ENCODE peak calls at places on chromosomes 2 and 18, in nine cellular contexts. One of them, this sample, is unnamed. For H3K27me3 and H3K36me3, the result is how much of the 10 kb centered on the place peaks cover.

GRCh38 chr2:124610141-124610540 is 585.1 kb downstream of the CNTNAP5 start:
- DNase-seq in heart left ventricle: no peak
- DNase-seq in upper lobe of right lung: no peak
- DNase-seq in CD4-positive, CD25-positive, alpha-beta regulatory T cell: no peak
- DNase-seq in brain microvascular endothelial cell: no peak
- DNase-seq in aorta: no peak
- DNase-seq in H1: no peak
- DNase-seq in GM23248: no peak
- DNase-seq in A673: no peak
- DNase-seq in this sample: no peak

GRCh38 chr2:104890092-104890393 is 36.1 kb downstream of the POU3F3 start:
- DNase-seq in heart left ventricle: no peak
- DNase-seq in upper lobe of right lung: no peak
- DNase-seq in CD4-positive, CD25-positive, alpha-beta regulatory T cell: no peak
- DNase-seq in brain microvascular endothelial cell: no peak
- DNase-seq in aorta: no peak
- DNase-seq in H1: no peak
- DNase-seq in GM23248: no peak
- DNase-seq in A673: no peak
- DNase-seq in this sample: no peak

GRCh38 chr2:220090050-220090449 is 462.6 kb downstream of the SLC4A3 start:
- DNase-seq in heart left ventricle: no peak
- DNase-seq in upper lobe of right lung: no peak
- DNase-seq in CD4-positive, CD25-positive, alpha-beta regulatory T cell: no peak
- DNase-seq in brain microvascular endothelial cell: no peak
- DNase-seq in aorta: no peak
- DNase-seq in H1: no peak
- DNase-seq in GM23248: peak
- DNase-seq in A673: no peak
- DNase-seq in this sample: no peak

GRCh38 chr2:159612255-159612901 is 4.0 kb downstream of the BAZ2B start:
- DNase-seq in heart left ventricle: no peak
- DNase-seq in upper lobe of right lung: no peak
- DNase-seq in CD4-positive, CD25-positive, alpha-beta regulatory T cell: no peak
- DNase-seq in brain microvascular endothelial cell: no peak
- DNase-seq in aorta: no peak
- DNase-seq in H1: no peak
- DNase-seq in GM23248: peak
- DNase-seq in A673: peak
- DNase-seq in this sample: no peak

GRCh38 chr18:78980279-78980771 is 707 bp downstream of the SALL3 start:
- DNase-seq in heart left ventricle: no peak
- DNase-seq in upper lobe of right lung: no peak
- DNase-seq in CD4-positive, CD25-positive, alpha-beta regulatory T cell: no peak
- DNase-seq in brain microvascular endothelial cell: no peak
- DNase-seq in aorta: no peak
- DNase-seq in H1: no peak
- DNase-seq in GM23248: no peak
- DNase-seq in A673: no peak
- DNase-seq in this sample: no peak

GRCh38 chr18:27954226-27954625 is 222.7 kb downstream of the CDH2 start:
- DNase-seq in heart left ventricle: no peak
- DNase-seq in upper lobe of right lung: no peak
- DNase-seq in CD4-positive, CD25-positive, alpha-beta regulatory T cell: no peak
- DNase-seq in brain microvascular endothelial cell: peak
- DNase-seq in aorta: no peak
- DNase-seq in H1: no peak
- DNase-seq in GM23248: peak
- DNase-seq in A673: no peak
- DNase-seq in this sample: no peak

GRCh38 chr2:105796131-105796638 is 51.5 kb downstream of the NCK2 start:
- DNase-seq in heart left ventricle: no peak
- DNase-seq in upper lobe of right lung: no peak
- DNase-seq in CD4-positive, CD25-positive, alpha-beta regulatory T cell: no peak
- DNase-seq in brain microvascular endothelial cell: no peak
- DNase-seq in aorta: no peak
- DNase-seq in H1: no peak
- DNase-seq in GM23248: no peak
- DNase-seq in A673: no peak
- DNase-seq in this sample: no peak

GRCh38 chr2:69559696-69560482 is 83.7 kb downstream of the AAK1 start:
- DNase-seq in heart left ventricle: no peak
- DNase-seq in upper lobe of right lung: no peak
- DNase-seq in CD4-positive, CD25-positive, alpha-beta regulatory T cell: no peak
- DNase-seq in brain microvascular endothelial cell: peak
- DNase-seq in aorta: no peak
- DNase-seq in H1: no peak
- DNase-seq in GM23248: peak
- DNase-seq in A673: peak
- DNase-seq in this sample: peak

GRCh38 chr2:68152651-68153347 is 4.9 kb upstream of the PNO1 start:
- DNase-seq in heart left ventricle: no peak
- DNase-seq in upper lobe of right lung: no peak
- DNase-seq in CD4-positive, CD25-positive, alpha-beta regulatory T cell: no peak
- DNase-seq in brain microvascular endothelial cell: no peak
- DNase-seq in aorta: no peak
- DNase-seq in H1: no peak
- DNase-seq in GM23248: no peak
- DNase-seq in A673: no peak
- DNase-seq in this sample: no peak

GRCh38 chr2:185147361-185147760 is 549.0 kb downstream of the ZNF804A start:
- DNase-seq in heart left ventricle: no peak
- DNase-seq in upper lobe of right lung: no peak
- DNase-seq in CD4-positive, CD25-positive, alpha-beta regulatory T cell: no peak
- DNase-seq in brain microvascular endothelial cell: no peak
- DNase-seq in aorta: no peak
- DNase-seq in H1: no peak
- DNase-seq in GM23248: no peak
- DNase-seq in A673: no peak
- DNase-seq in this sample: no peak

GRCh38 chr18:46474487-46475366 is 182.3 kb downstream of the LOXHD1 start:
- DNase-seq in heart left ventricle: no peak
- DNase-seq in upper lobe of right lung: peak
- DNase-seq in CD4-positive, CD25-positive, alpha-beta regulatory T cell: no peak
- DNase-seq in brain microvascular endothelial cell: no peak
- DNase-seq in aorta: no peak
- DNase-seq in H1: no peak
- DNase-seq in GM23248: no peak
- DNase-seq in A673: no peak
- DNase-seq in this sample: no peak

GRCh38 chr2:65464604-65465003 is 32.2 kb upstream of the SPRED2 start:
- DNase-seq in heart left ventricle: no peak
- DNase-seq in upper lobe of right lung: no peak
- DNase-seq in CD4-positive, CD25-positive, alpha-beta regulatory T cell: no peak
- DNase-seq in brain microvascular endothelial cell: no peak
- DNase-seq in aorta: no peak
- DNase-seq in H1: no peak
- DNase-seq in GM23248: peak
- DNase-seq in A673: peak
- DNase-seq in this sample: no peak

GRCh38 chr2:161956751-161957150 is 117.3 kb downstream of the DPP4 start:
- DNase-seq in heart left ventricle: no peak
- DNase-seq in upper lobe of right lung: no peak
- DNase-seq in CD4-positive, CD25-positive, alpha-beta regulatory T cell: no peak
- DNase-seq in brain microvascular endothelial cell: no peak
- DNase-seq in aorta: no peak
- DNase-seq in H1: no peak
- DNase-seq in GM23248: no peak
- DNase-seq in A673: no peak
- DNase-seq in this sample: no peak

GRCh38 chr2:129253461-129253812 is 726.0 kb upstream of the RAB6C start:
- DNase-seq in heart left ventricle: no peak
- DNase-seq in upper lobe of right lung: no peak
- DNase-seq in CD4-positive, CD25-positive, alpha-beta regulatory T cell: no peak
- DNase-seq in brain microvascular endothelial cell: no peak
- DNase-seq in aorta: no peak
- DNase-seq in H1: no peak
- DNase-seq in GM23248: peak
- DNase-seq in A673: peak
- DNase-seq in this sample: peak

GRCh38 chr2:219104107-219105050 is 43.7 kb upstream of the IHH start:
- DNase-seq in heart left ventricle: no peak
- DNase-seq in upper lobe of right lung: no peak
- DNase-seq in CD4-positive, CD25-positive, alpha-beta regulatory T cell: no peak
- DNase-seq in brain microvascular endothelial cell: peak
- DNase-seq in aorta: no peak
- DNase-seq in H1: no peak
- DNase-seq in GM23248: peak
- DNase-seq in A673: peak
- DNase-seq in this sample: peak

DNA sequence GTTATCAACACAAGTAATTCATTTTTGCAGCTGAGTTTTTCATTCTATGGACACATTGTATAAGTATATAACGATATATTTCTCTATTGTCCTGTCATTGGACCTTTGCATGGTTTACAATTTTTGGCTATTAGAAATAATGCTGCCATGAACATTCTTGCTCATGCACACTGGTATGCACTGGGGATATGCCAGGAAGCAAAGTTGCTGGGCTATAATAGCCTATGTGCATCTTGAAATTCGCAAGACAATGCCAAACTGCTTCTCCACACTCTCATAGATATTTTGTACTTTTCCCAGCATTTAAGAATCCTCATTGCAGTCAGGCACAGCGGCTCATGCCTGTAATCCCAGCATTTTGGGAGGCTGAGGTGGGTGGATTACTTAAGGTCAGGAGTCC is 852.6 kb upstream of the ID2 start:
- DNase-seq in heart left ventricle: no peak
- DNase-seq in upper lobe of right lung: no peak
- DNase-seq in CD4-positive, CD25-positive, alpha-beta regulatory T cell: no peak
- DNase-seq in brain microvascular endothelial cell: no peak
- DNase-seq in aorta: no peak
- DNase-seq in H1: no peak
- DNase-seq in GM23248: peak
- DNase-seq in A673: no peak
- DNase-seq in this sample: no peak
- H3K27me3 ChIP-seq in heart left ventricle: under half
- H3K27me3 ChIP-seq in upper lobe of right lung: under half
- H3K27me3 ChIP-seq in CD4-positive, CD25-positive, alpha-beta regulatory T cell: under half
- H3K27me3 ChIP-seq in brain microvascular endothelial cell: under half
- H3K27me3 ChIP-seq in aorta: under half
- H3K27me3 ChIP-seq in H1: under half
- H3K27me3 ChIP-seq in GM23248: under half
- H3K27me3 ChIP-seq in A673: under half
- H3K27me3 ChIP-seq in this sample: under half

DNA sequence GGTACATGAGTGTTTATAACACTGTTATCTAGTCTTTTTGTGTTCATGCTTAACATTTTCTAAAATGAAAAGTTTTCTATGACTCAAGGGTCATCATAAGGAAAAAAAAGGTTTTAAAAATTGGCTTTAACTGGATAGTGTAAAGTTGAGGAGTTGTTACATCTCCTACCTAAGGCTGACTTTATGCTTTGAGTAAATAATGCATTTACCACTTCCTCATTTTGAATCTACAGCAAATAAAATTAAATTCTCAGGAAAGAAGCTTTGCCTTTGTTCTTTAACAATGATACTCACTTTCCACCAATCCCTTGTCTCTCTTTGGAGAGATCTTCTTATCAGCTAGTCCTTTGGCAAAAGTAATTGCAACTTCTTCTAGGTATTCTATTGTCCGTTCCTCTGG is 29.7 kb downstream of the HADHA start:
- DNase-seq in heart left ventricle: no peak
- DNase-seq in upper lobe of right lung: no peak
- DNase-seq in CD4-positive, CD25-positive, alpha-beta regulatory T cell: no peak
- DNase-seq in brain microvascular endothelial cell: no peak
- DNase-seq in aorta: no peak
- DNase-seq in H1: no peak
- DNase-seq in GM23248: no peak
- DNase-seq in A673: no peak
- DNase-seq in this sample: no peak
- H3K36me3 ChIP-seq in heart left ventricle: under half
- H3K36me3 ChIP-seq in upper lobe of right lung: half or more
- H3K36me3 ChIP-seq in CD4-positive, CD25-positive, alpha-beta regulatory T cell: half or more
- H3K36me3 ChIP-seq in brain microvascular endothelial cell: half or more
- H3K36me3 ChIP-seq in aorta: under half
- H3K36me3 ChIP-seq in H1: under half
- H3K36me3 ChIP-seq in GM23248: half or more
- H3K36me3 ChIP-seq in A673: half or more
- H3K36me3 ChIP-seq in this sample: under half

DNA sequence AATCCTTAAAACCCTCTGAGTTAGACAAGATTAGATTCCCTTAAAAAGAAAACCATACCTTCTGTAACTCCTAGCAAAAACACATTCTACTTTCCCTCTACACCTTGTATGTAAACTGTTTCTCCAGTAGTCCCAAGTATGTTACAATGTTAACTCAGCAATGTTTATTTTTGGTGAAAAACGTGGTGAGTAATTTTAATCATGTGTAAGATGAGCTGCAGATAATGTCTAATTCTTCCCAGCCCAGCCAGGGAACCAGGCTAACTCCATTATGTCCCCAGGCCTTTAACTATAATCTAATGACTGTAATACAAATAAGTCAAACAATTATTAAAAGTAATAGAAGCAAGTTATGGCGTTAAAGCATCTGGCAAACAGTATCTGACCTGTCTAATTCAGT is 1953.6 kb upstream of the LRRTM1 start:
- DNase-seq in heart left ventricle: no peak
- DNase-seq in upper lobe of right lung: no peak
- DNase-seq in CD4-positive, CD25-positive, alpha-beta regulatory T cell: no peak
- DNase-seq in brain microvascular endothelial cell: no peak
- DNase-seq in aorta: no peak
- DNase-seq in H1: no peak
- DNase-seq in GM23248: no peak
- DNase-seq in A673: no peak
- DNase-seq in this sample: no peak
- H3K27me3 ChIP-seq in heart left ventricle: under half
- H3K27me3 ChIP-seq in upper lobe of right lung: under half
- H3K27me3 ChIP-seq in CD4-positive, CD25-positive, alpha-beta regulatory T cell: under half
- H3K27me3 ChIP-seq in brain microvascular endothelial cell: under half
- H3K27me3 ChIP-seq in aorta: under half
- H3K27me3 ChIP-seq in H1: under half
- H3K27me3 ChIP-seq in GM23248: under half
- H3K27me3 ChIP-seq in A673: under half
- H3K27me3 ChIP-seq in this sample: under half

GRCh38 chr18:51070545-51070944 is 40.5 kb downstream of the SMAD4 start:
- DNase-seq in heart left ventricle: no peak
- DNase-seq in upper lobe of right lung: no peak
- DNase-seq in CD4-positive, CD25-positive, alpha-beta regulatory T cell: no peak
- DNase-seq in brain microvascular endothelial cell: peak
- DNase-seq in aorta: no peak
- DNase-seq in H1: no peak
- DNase-seq in GM23248: peak
- DNase-seq in A673: no peak
- DNase-seq in this sample: no peak
- H3K36me3 ChIP-seq in heart left ventricle: under half
- H3K36me3 ChIP-seq in upper lobe of right lung: half or more
- H3K36me3 ChIP-seq in CD4-positive, CD25-positive, alpha-beta regulatory T cell: half or more
- H3K36me3 ChIP-seq in brain microvascular endothelial cell: under half
- H3K36me3 ChIP-seq in aorta: under half
- H3K36me3 ChIP-seq in H1: under half
- H3K36me3 ChIP-seq in GM23248: under half
- H3K36me3 ChIP-seq in A673: under half
- H3K36me3 ChIP-seq in this sample: under half